ENCODE peak calls at places on chromosomes 6 and 20, in five cellular contexts. One of them, this sample, is unnamed.

GRCh38 chr6:2984738-2985381 is 13.5 kb upstream of the SERPINB6 start:
- DNase-seq in CD4-positive, alpha-beta T cell: no peak
- DNase-seq in stimulated activated CD4-positive, alpha-beta T cell treated with anti-CD3 and anti-CD28 coated beads, Interleukin-1b, Interleukin-23, amount 100 ng/mL, for 4 hours: no peak
- DNase-seq in T47D: no peak
- DNase-seq in NCI-H1092 treated with DMSO at 0.1 percent for 48 hours: no peak
- DNase-seq in this sample: no peak

GRCh38 chr20:21557246-21557982 is 43.5 kb upstream of the NKX2-2 start:
- DNase-seq in CD4-positive, alpha-beta T cell: peak
- DNase-seq in stimulated activated CD4-positive, alpha-beta T cell treated with anti-CD3 and anti-CD28 coated beads, Interleukin-1b, Interleukin-23, amount 100 ng/mL, for 4 hours: no peak
- DNase-seq in T47D: no peak
- DNase-seq in NCI-H1092 treated with DMSO at 0.1 percent for 48 hours: no peak
- DNase-seq in this sample: no peak

GRCh38 chr6:141335476-141335875 is 797.2 kb upstream of the GJE1 start:
- DNase-seq in CD4-positive, alpha-beta T cell: no peak
- DNase-seq in stimulated activated CD4-positive, alpha-beta T cell treated with anti-CD3 and anti-CD28 coated beads, Interleukin-1b, Interleukin-23, amount 100 ng/mL, for 4 hours: no peak
- DNase-seq in T47D: no peak
- DNase-seq in NCI-H1092 treated with DMSO at 0.1 percent for 48 hours: no peak
- DNase-seq in this sample: no peak

GRCh38 chr6:15495375-15495901 is 167.4 kb downstream of the DTNBP1 start:
- DNase-seq in CD4-positive, alpha-beta T cell: no peak
- DNase-seq in stimulated activated CD4-positive, alpha-beta T cell treated with anti-CD3 and anti-CD28 coated beads, Interleukin-1b, Interleukin-23, amount 100 ng/mL, for 4 hours: no peak
- DNase-seq in T47D: no peak
- DNase-seq in NCI-H1092 treated with DMSO at 0.1 percent for 48 hours: no peak
- DNase-seq in this sample: no peak

GRCh38 chr6:89985744-89986493 is 91.7 kb downstream of the GJA10 start:
- DNase-seq in CD4-positive, alpha-beta T cell: no peak
- DNase-seq in stimulated activated CD4-positive, alpha-beta T cell treated with anti-CD3 and anti-CD28 coated beads, Interleukin-1b, Interleukin-23, amount 100 ng/mL, for 4 hours: no peak
- DNase-seq in T47D: no peak
- DNase-seq in NCI-H1092 treated with DMSO at 0.1 percent for 48 hours: no peak
- DNase-seq in this sample: no peak

GRCh38 chr20:10798811-10799210 is 125.0 kb upstream of the JAG1 start:
- DNase-seq in CD4-positive, alpha-beta T cell: no peak
- DNase-seq in stimulated activated CD4-positive, alpha-beta T cell treated with anti-CD3 and anti-CD28 coated beads, Interleukin-1b, Interleukin-23, amount 100 ng/mL, for 4 hours: no peak
- DNase-seq in T47D: no peak
- DNase-seq in NCI-H1092 treated with DMSO at 0.1 percent for 48 hours: no peak
- DNase-seq in this sample: no peak

GRCh38 chr6:3764516-3765333 is 13.2 kb upstream of the PXDC1 start:
- DNase-seq in CD4-positive, alpha-beta T cell: no peak
- DNase-seq in stimulated activated CD4-positive, alpha-beta T cell treated with anti-CD3 and anti-CD28 coated beads, Interleukin-1b, Interleukin-23, amount 100 ng/mL, for 4 hours: no peak
- DNase-seq in T47D: no peak
- DNase-seq in NCI-H1092 treated with DMSO at 0.1 percent for 48 hours: no peak
- DNase-seq in this sample: no peak

GRCh38 chr6:126180585-126180984 is 159.3 kb upstream of the CENPW start:
- DNase-seq in CD4-positive, alpha-beta T cell: no peak
- DNase-seq in stimulated activated CD4-positive, alpha-beta T cell treated with anti-CD3 and anti-CD28 coated beads, Interleukin-1b, Interleukin-23, amount 100 ng/mL, for 4 hours: no peak
- DNase-seq in T47D: no peak
- DNase-seq in NCI-H1092 treated with DMSO at 0.1 percent for 48 hours: no peak
- DNase-seq in this sample: no peak

GRCh38 chr6:129434091-129434490 is 275.9 kb downstream of the ARHGAP18 start:
- DNase-seq in CD4-positive, alpha-beta T cell: no peak
- DNase-seq in stimulated activated CD4-positive, alpha-beta T cell treated with anti-CD3 and anti-CD28 coated beads, Interleukin-1b, Interleukin-23, amount 100 ng/mL, for 4 hours: no peak
- DNase-seq in T47D: no peak
- DNase-seq in NCI-H1092 treated with DMSO at 0.1 percent for 48 hours: no peak
- DNase-seq in this sample: no peak